ENCODE peak calls at places on chromosome 6, in four cellular contexts. X is breast epithelium, L is progenitor cell of endocrine pancreas, U is heart left ventricle. A is an unnamed sample.
A peak's percentile ranks its signal among the peaks of the same experiment; 100 is the strongest.

GRCh38 chr6:132107896-132108295 is 156.7 kb upstream of the CCN2 start:
- DNase-seq in U (no peak), X (no peak), L (no peak), A (no peak)

GRCh38 chr6:18070486-18070885 is 52.0 kb downstream of the NHLRC1 start:
- DNase-seq in L (no peak), X (no peak), U (no peak), A (no peak)

GRCh38 chr6:3026811-3027626 is 27.3 kb downstream of the NQO2 start:
- DNase-seq in L (no peak), X (no peak), U (no peak), A (peak; percentile 59)

GRCh38 chr6:35417979-35418661 is 34.0 kb upstream of the FANCE start:
- DNase-seq in U (peak; percentile 35), L (no peak), X (no peak), A (no peak)

GRCh38 chr6:21137708-21138358 is 455.7 kb upstream of the SOX4 start:
- DNase-seq in U (no peak), L (no peak), X (no peak), A (no peak)

GRCh38 chr6:43900560-43901329 is 130.7 kb downstream of the VEGFA start:
- DNase-seq in U (no peak), L (no peak), X (no peak), A (no peak)

GRCh38 chr6:42783876-42784738 is 2.3 kb downstream of the BICRAL start:
- DNase-seq in U (no peak), L (no peak), X (no peak), A (no peak)

GRCh38 chr6:73579851-73580246 is 59.0 kb upstream of the EEF1A1 start:
- DNase-seq in X (no peak), U (no peak), L (no peak), A (no peak)

GRCh38 chr6:40352006-40352405 is 235.2 kb downstream of the LRFN2 start:
- DNase-seq in X (no peak), L (peak; percentile 1), U (no peak), A (no peak)

GRCh38 chr6:119575721-119576120 is 226.2 kb upstream of the MAN1A1 start:
- DNase-seq in X (no peak), L (no peak), U (no peak), A (no peak)

DNA sequence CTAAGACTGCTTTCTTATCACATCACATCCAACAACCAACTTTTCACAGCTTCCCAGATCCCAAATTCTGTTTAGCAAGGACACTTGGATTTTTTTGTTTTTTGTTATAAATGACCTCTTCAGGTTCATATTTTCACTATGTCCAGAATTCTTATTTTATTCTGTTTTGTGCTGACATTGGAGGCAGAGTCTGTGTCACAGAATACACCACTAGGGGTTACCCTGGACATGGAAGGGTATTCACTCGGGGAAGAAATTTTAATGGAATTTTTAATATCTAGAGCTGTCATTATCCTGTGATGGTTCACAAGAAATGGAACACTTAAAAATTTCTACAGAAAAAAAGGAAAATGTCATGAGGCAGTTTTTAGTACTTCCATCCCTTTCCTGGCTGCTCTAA is 12.0 kb upstream of the SLC2A12 start:
- DNase-seq in L (no peak), X (no peak), U (no peak), A (no peak)
- TF ChIP-seq CTCF in L (peak; percentile 6), X (no peak), U (no peak), A (no peak)

DNA sequence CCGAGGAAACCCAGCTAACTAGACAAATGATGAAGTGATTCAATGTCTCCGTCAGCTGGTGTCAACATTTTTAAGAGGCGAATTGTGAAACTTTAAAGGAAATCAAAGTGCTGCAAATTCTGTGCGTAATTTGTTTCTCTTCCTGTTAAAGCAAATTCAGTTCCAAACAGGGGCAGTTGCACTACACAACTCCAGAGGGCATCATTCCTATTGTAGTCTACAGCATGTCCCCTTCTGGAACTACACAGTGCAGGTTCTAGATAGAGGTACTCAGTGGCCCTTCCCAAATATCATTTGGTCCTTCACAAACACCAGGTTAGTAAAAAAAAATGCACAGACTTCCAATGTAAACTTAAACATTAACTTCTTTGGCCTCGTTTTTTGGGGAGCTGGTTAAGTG is 38.3 kb upstream of the SMLR1 start:
- DNase-seq in U (no peak), L (no peak), X (no peak), A (no peak)
- TF ChIP-seq CTCF in U (no peak), L (peak; percentile 11), X (no peak), A (no peak)

GRCh38 chr6:156016186-156016976 is 560.7 kb upstream of the NOX3 start:
- DNase-seq in U (no peak), L (no peak), X (no peak), A (no peak)
- TF ChIP-seq CTCF in U (no peak), L (no peak), X (no peak), A (no peak)

GRCh38 chr6:85329193-85329592 is 120.7 kb upstream of the NT5E start:
- DNase-seq in X (no peak), L (no peak), U (no peak), A (no peak)

GRCh38 chr6:85321926-85322325 is 128.0 kb upstream of the NT5E start:
- DNase-seq in X (no peak), U (no peak), L (no peak), A (no peak)

GRCh38 chr6:85323435-85324040 is 126.3 kb upstream of the NT5E start:
- DNase-seq in U (no peak), L (peak; percentile 66), X (peak; percentile 59), A (peak; percentile 20)
- TF ChIP-seq CTCF in U (peak; percentile 66), L (peak; percentile 96), X (peak; percentile 54), A (no peak)

DNA sequence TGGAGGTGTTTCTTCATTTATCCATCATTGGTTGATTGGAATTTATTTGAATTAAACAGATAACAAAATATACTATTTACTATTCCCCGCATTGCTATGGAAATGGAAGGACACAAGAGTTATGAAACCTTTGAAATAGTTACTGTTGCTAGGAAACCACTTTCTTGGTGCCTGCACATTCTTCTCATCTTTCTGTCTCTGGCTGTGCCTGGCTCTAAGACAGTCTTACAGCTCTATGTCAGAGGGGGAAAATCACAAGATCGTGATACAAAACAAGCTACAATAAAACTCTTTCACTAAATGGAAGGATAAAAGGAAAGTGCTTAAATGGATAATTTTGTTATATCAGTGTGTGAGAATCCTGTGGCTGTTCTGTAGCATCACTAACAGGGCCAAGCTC is 453.0 kb downstream of the LMBRD1 start:
- DNase-seq in L (no peak), U (no peak), X (no peak), A (no peak)
- TF ChIP-seq CTCF in L (no peak), U (no peak), X (no peak), A (no peak)

DNA sequence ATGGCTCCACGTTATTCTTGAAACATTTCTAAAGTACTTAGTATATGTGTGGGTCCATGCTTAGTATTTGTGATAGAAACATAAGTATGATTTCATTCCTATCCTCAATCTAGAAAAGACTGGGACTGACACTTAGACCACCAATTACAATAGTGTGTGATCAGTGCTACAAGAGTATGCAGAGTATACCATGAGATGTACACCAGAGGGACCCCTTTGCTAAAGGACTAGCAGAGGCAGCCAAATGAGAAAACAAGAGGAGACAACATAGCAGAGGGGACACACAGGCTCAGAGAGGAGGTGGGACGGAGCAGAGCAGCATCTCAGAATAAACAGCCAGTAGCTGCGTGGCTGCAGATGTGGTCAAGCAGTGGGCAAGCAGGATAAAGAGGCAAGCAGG is 21.0 kb downstream of the RMND1 start:
- DNase-seq in U (no peak), X (no peak), L (no peak), A (no peak)
- TF ChIP-seq CTCF in U (no peak), X (no peak), L (peak; percentile 20), A (no peak)

GRCh38 chr6:106512048-106512957 is 117.0 kb downstream of the RTN4IP1 start:
- DNase-seq in X (peak; percentile 79), U (peak; percentile 89), L (peak; percentile 27), A (peak; percentile 79)
- TF ChIP-seq CTCF in X (no peak), U (peak; percentile 7), L (peak; percentile 30), A (no peak)